ENCODE peak calls at places on chromosomes 11 and 22, in six cellular contexts. One of them, this sample, is unnamed.

GRCh38 chr11:67373916-67374570 is 645 bp upstream of the CLCF1 start:
- DNase-seq in retina: peak; percentile 77
- DNase-seq in K562: peak; percentile 72
- DNase-seq in uterus: peak; percentile 89
- DNase-seq in pancreas: peak; percentile 87
- DNase-seq in amygdala: no peak
- DNase-seq in this sample: peak; percentile 75

GRCh38 chr22:23754220-23754919 is at the start of gene VPREB3:
- DNase-seq in amygdala: no peak
- DNase-seq in retina: no peak
- DNase-seq in K562: no peak
- DNase-seq in uterus: no peak
- DNase-seq in pancreas: no peak
- DNase-seq in this sample: no peak

GRCh38 chr11:116792869-116793475 is 1.3 kb upstream of the APOA5 start:
- DNase-seq in K562: no peak
- DNase-seq in uterus: no peak
- DNase-seq in retina: peak; percentile 2
- DNase-seq in pancreas: no peak
- DNase-seq in amygdala: no peak
- DNase-seq in this sample: no peak

GRCh38 chr11:88179966-88180629 is 4.9 kb upstream of the RAB38 start:
- DNase-seq in pancreas: no peak
- DNase-seq in uterus: no peak
- DNase-seq in amygdala: no peak
- DNase-seq in retina: no peak
- DNase-seq in K562: no peak
- DNase-seq in this sample: peak; percentile 81

GRCh38 chr22:22166941-22167713 is 77.5 kb upstream of the VPREB1 start:
- DNase-seq in pancreas: no peak
- DNase-seq in retina: no peak
- DNase-seq in K562: no peak
- DNase-seq in uterus: no peak
- DNase-seq in amygdala: no peak
- DNase-seq in this sample: no peak

GRCh38 chr11:8039530-8040260 is 41.3 kb upstream of the TUB start:
- DNase-seq in K562: no peak
- DNase-seq in uterus: no peak
- DNase-seq in amygdala: no peak
- DNase-seq in pancreas: peak; percentile 30
- DNase-seq in retina: no peak
- DNase-seq in this sample: no peak

GRCh38 chr11:16946477-16947282 is 67.5 kb downstream of the PLEKHA7 start:
- DNase-seq in uterus: no peak
- DNase-seq in retina: peak; percentile 45
- DNase-seq in pancreas: no peak
- DNase-seq in amygdala: no peak
- DNase-seq in K562: no peak
- DNase-seq in this sample: no peak

GRCh38 chr11:73257342-73258103 is 14.6 kb upstream of the P2RY6 start:
- DNase-seq in K562: no peak
- DNase-seq in pancreas: no peak
- DNase-seq in uterus: peak; percentile 13
- DNase-seq in amygdala: no peak
- DNase-seq in retina: peak; percentile 48
- DNase-seq in this sample: no peak

GRCh38 chr22:39277135-39277607 is 32.4 kb upstream of the PDGFB start:
- DNase-seq in pancreas: no peak
- DNase-seq in retina: no peak
- DNase-seq in K562: no peak
- DNase-seq in uterus: no peak
- DNase-seq in amygdala: no peak
- DNase-seq in this sample: no peak

GRCh38 chr11:3994030-3994640 is 100.5 kb upstream of the RRM1 start:
- DNase-seq in K562: peak; percentile 39
- DNase-seq in retina: no peak
- DNase-seq in pancreas: no peak
- DNase-seq in uterus: no peak
- DNase-seq in amygdala: no peak
- DNase-seq in this sample: peak; percentile 69

GRCh38 chr11:88367310-88367709 is 29.8 kb upstream of the CTSC start:
- DNase-seq in amygdala: no peak
- DNase-seq in K562: no peak
- DNase-seq in uterus: no peak
- DNase-seq in retina: no peak
- DNase-seq in pancreas: no peak
- DNase-seq in this sample: no peak

GRCh38 chr11:106197438-106197837 is 120.0 kb downstream of the AASDHPPT start:
- DNase-seq in K562: no peak
- DNase-seq in uterus: no peak
- DNase-seq in pancreas: no peak
- DNase-seq in amygdala: no peak
- DNase-seq in retina: no peak
- DNase-seq in this sample: no peak

GRCh38 chr11:19511066-19511412 is 201.6 kb upstream of the NAV2 start:
- DNase-seq in retina: no peak
- DNase-seq in K562: no peak
- DNase-seq in pancreas: no peak
- DNase-seq in uterus: no peak
- DNase-seq in amygdala: no peak
- DNase-seq in this sample: no peak

GRCh38 chr11:65152157-65152556 is 17.8 kb upstream of the SYVN1 start:
- DNase-seq in K562: no peak
- DNase-seq in amygdala: no peak
- DNase-seq in uterus: no peak
- DNase-seq in pancreas: no peak
- DNase-seq in retina: no peak
- DNase-seq in this sample: peak; percentile 48

GRCh38 chr22:25097006-25097405 is 102.7 kb upstream of the CRYBB3 start:
- DNase-seq in retina: no peak
- DNase-seq in amygdala: no peak
- DNase-seq in uterus: no peak
- DNase-seq in pancreas: no peak
- DNase-seq in K562: no peak
- DNase-seq in this sample: no peak

GRCh38 chr11:35347921-35348331 is 71.4 kb downstream of the SLC1A2 start:
- DNase-seq in retina: no peak
- DNase-seq in pancreas: no peak
- DNase-seq in K562: no peak
- DNase-seq in amygdala: no peak
- DNase-seq in uterus: no peak
- DNase-seq in this sample: no peak

GRCh38 chr22:29145321-29146072 is 60.2 kb upstream of the EMID1 start:
- DNase-seq in pancreas: peak; percentile 46
- DNase-seq in retina: no peak
- DNase-seq in K562: no peak
- DNase-seq in uterus: no peak
- DNase-seq in amygdala: no peak
- DNase-seq in this sample: no peak

GRCh38 chr22:18996376-18996900 is 60.3 kb upstream of the PRODH start:
- DNase-seq in uterus: no peak
- DNase-seq in retina: no peak
- DNase-seq in pancreas: no peak
- DNase-seq in K562: no peak
- DNase-seq in amygdala: no peak
- DNase-seq in this sample: no peak

GRCh38 chr11:72897506-72897905 is 83.3 kb downstream of the ATG16L2 start:
- DNase-seq in K562: no peak
- DNase-seq in uterus: no peak
- DNase-seq in retina: no peak
- DNase-seq in amygdala: no peak
- DNase-seq in pancreas: no peak
- DNase-seq in this sample: no peak

GRCh38 chr22:30922151-30922611 is 46.4 kb downstream of the MORC2 start:
- DNase-seq in pancreas: peak; percentile 80
- DNase-seq in amygdala: peak; percentile 30
- DNase-seq in retina: peak; percentile 68
- DNase-seq in K562: no peak
- DNase-seq in uterus: peak; percentile 25
- DNase-seq in this sample: no peak

GRCh38 chr11:23725752-23726151 is 771.1 kb upstream of the LUZP2 start:
- DNase-seq in uterus: no peak
- DNase-seq in amygdala: no peak
- DNase-seq in pancreas: no peak
- DNase-seq in retina: no peak
- DNase-seq in K562: no peak
- DNase-seq in this sample: no peak

GRCh38 chr22:23478175-23478574 is 101.9 kb downstream of the IGLL1 start:
- DNase-seq in retina: no peak
- DNase-seq in K562: no peak
- DNase-seq in uterus: no peak
- DNase-seq in pancreas: no peak
- DNase-seq in amygdala: no peak
- DNase-seq in this sample: peak; percentile 71

GRCh38 chr11:114821626-114822025 is 143.3 kb downstream of the NXPE2 start:
- DNase-seq in amygdala: no peak
- DNase-seq in pancreas: no peak
- DNase-seq in retina: no peak
- DNase-seq in K562: peak; percentile 38
- DNase-seq in uterus: no peak
- DNase-seq in this sample: peak; percentile 37

GRCh38 chr22:30649430-30650007 is 13.9 kb downstream of the SLC35E4 start:
- DNase-seq in retina: no peak
- DNase-seq in uterus: peak; percentile 50
- DNase-seq in amygdala: no peak
- DNase-seq in pancreas: no peak
- DNase-seq in K562: peak; percentile 72
- DNase-seq in this sample: peak; percentile 51

GRCh38 chr22:19799322-19800190 is 39.0 kb downstream of the TBX1 start:
- DNase-seq in K562: no peak
- DNase-seq in pancreas: no peak
- DNase-seq in amygdala: no peak
- DNase-seq in uterus: peak; percentile 90
- DNase-seq in retina: no peak
- DNase-seq in this sample: no peak

This sample was measured in OCI-M1.